ENCODE peak calls at places on chromosomes 6 and 20, in four cellular contexts. O is NCI-H1105, W is RWPE1, G is IMR-90. A is an unnamed sample.
A peak's percentile ranks its signal among the peaks of the same experiment; 100 is the strongest.

GRCh38 chr6:82705579-82705978 is 342.0 kb downstream of the TPBG start:
- DNase-seq in O (no peak), W (no peak), G (no peak), A (no peak)

GRCh38 chr6:87705070-87705691 is 3.1 kb upstream of the AKIRIN2 start:
- DNase-seq in O (no peak), W (no peak), G (peak; percentile 80), A (no peak)

GRCh38 chr6:5025911-5026819 is 22.3 kb upstream of the RPP40 start:
- DNase-seq in O (peak; percentile 67), W (no peak), G (peak; percentile 30), A (no peak)

GRCh38 chr6:125009578-125009977 is 47.3 kb downstream of the RNF217 start:
- DNase-seq in O (no peak), W (no peak), G (peak; percentile 62), A (no peak)

GRCh38 chr6:16473184-16473907 is 235.0 kb downstream of the GMPR start:
- DNase-seq in O (no peak), W (no peak), G (no peak), A (no peak)

GRCh38 chr20:57535297-57535696 is 10.4 kb upstream of the CTCFL start:
- DNase-seq in O (no peak), W (no peak), G (no peak), A (no peak)

GRCh38 chr6:141401168-141401567 is 731.6 kb upstream of the GJE1 start:
- DNase-seq in O (no peak), W (no peak), G (no peak), A (no peak)

GRCh38 chr6:105107207-105107606 is 72.6 kb downstream of the POPDC3 start:
- DNase-seq in O (no peak), W (no peak), G (no peak), A (no peak)

GRCh38 chr6:6834356-6835342 is 246.1 kb downstream of the LY86 start:
- DNase-seq in O (peak; percentile 92), W (no peak), G (no peak), A (no peak)

GRCh38 chr6:138339024-138339423 is 38.7 kb upstream of the SMIM28 start:
- DNase-seq in O (no peak), W (no peak), G (no peak), A (no peak)

GRCh38 chr6:151254451-151255081 is 14.8 kb downstream of the AKAP12 start:
- DNase-seq in O (no peak), W (no peak), G (peak; percentile 33), A (no peak)

GRCh38 chr6:123393333-123393732 is 243.4 kb downstream of the TRDN start:
- DNase-seq in O (peak; percentile 67), W (no peak), G (no peak), A (no peak)

GRCh38 chr6:157994126-157994795 is 12.6 kb downstream of the SYNJ2 start:
- DNase-seq in O (no peak), W (no peak), G (no peak), A (no peak)

GRCh38 chr20:59837623-59838394 is 95.6 kb downstream of the SYCP2 start:
- DNase-seq in O (no peak), W (no peak), G (no peak), A (no peak)

GRCh38 chr6:79408598-79408997 is 128.6 kb downstream of the LCA5 start:
- DNase-seq in O (no peak), W (no peak), G (no peak), A (no peak)

GRCh38 chr6:129686941-129687627 is 22.9 kb downstream of the ARHGAP18 start:
- DNase-seq in O (no peak), W (no peak), G (peak; percentile 52), A (peak; percentile 29)

GRCh38 chr20:37145014-37145413 is 34.1 kb upstream of the RPN2 start:
- DNase-seq in O (no peak), W (no peak), G (peak; percentile 4), A (no peak)

GRCh38 chr6:138146544-138146943 is 15.2 kb upstream of the ARFGEF3 start:
- DNase-seq in O (no peak), W (no peak), G (no peak), A (no peak)

GRCh38 chr6:42155293-42155692 is 12.9 kb upstream of the C6orf132 start:
- DNase-seq in O (no peak), W (no peak), G (no peak), A (no peak)

GRCh38 chr6:109455502-109456282 is at the start of gene MICAL1:
- DNase-seq in O (peak; percentile 77), W (peak; percentile 65), G (peak; percentile 24), A (peak; percentile 79)

GRCh38 chr20:51460569-51461265 is 81.8 kb downstream of the NFATC2 start:
- DNase-seq in O (no peak), W (no peak), G (no peak), A (no peak)

GRCh38 chr20:37326666-37327065 is 19.3 kb upstream of the SRC start:
- DNase-seq in O (no peak), W (no peak), G (no peak), A (no peak)

GRCh38 chr6:7809346-7809745 is 83.4 kb downstream of the BMP6 start:
- DNase-seq in O (no peak), W (no peak), G (no peak), A (no peak)

GRCh38 chr6:158784505-158784904 is 34.7 kb downstream of the EZR start:
- DNase-seq in O (no peak), W (peak; percentile 89), G (peak; percentile 70), A (no peak)

GRCh38 chr6:82268301-82268846 is 20.8 kb upstream of the IBTK start:
- DNase-seq in O (no peak), W (no peak), G (no peak), A (no peak)

GRCh38 chr6:97726378-97726777 is 443.4 kb upstream of the MMS22L start:
- DNase-seq in O (no peak), W (no peak), G (no peak), A (no peak)

A was measured in T-helper 22 cell.